ENCODE peak calls at places on chromosomes 5 and 9, in nine cellular contexts. N is NCI-H748 treated with DMSO at 0.1 percent for 48 hours; M is NCI-H2171 treated with DMSO at 0.1 percent for 48 hours; K is left cardiac atrium; S is activated CD8-positive, alpha-beta memory T cell treated with anti-CD3 and anti-CD28 coated beads, Interleukin-2, amount 50 U/mL, for 4 hours; D is activated naive CD4-positive, alpha-beta T cell treated with anti-CD3 and anti-CD28 coated beads, Interleukin-2, amount 50 U/mL, for 16 hours; P is memory B cell; R is brain microvascular endothelial cell; A is activated CD4-positive, alpha-beta T cell treated with anti-CD3 and anti-CD28 coated beads, Interleukin-2, amount 50 U/mL, for 1 hour. T is an unnamed sample.

GRCh38 chr9:95004452-95005275 is 278.2 kb downstream of the AOPEP start:
- DNase-seq in K (peak), A (peak), M (peak), S (peak), R (no peak), P (peak), N (peak), D (peak), T (peak)

GRCh38 chr5:86500947-86501346 is 116.8 kb upstream of the COX7C start:
- DNase-seq in K (no peak), A (no peak), P (no peak), R (no peak), D (no peak), S (no peak), M (no peak), N (peak), T (no peak)

GRCh38 chr5:14008819-14009311 is 64.4 kb upstream of the DNAH5 start:
- DNase-seq in K (no peak), D (no peak), R (no peak), A (no peak), P (no peak), M (no peak), S (no peak), N (peak), T (no peak)

GRCh38 chr5:81533629-81534480 is 139.9 kb upstream of the ACOT12 start:
- DNase-seq in P (no peak), D (no peak), K (no peak), M (no peak), N (no peak), A (no peak), S (no peak), R (no peak), T (no peak)

GRCh38 chr9:98442541-98442940 is 187.1 kb upstream of the TBC1D2 start:
- DNase-seq in P (no peak), N (no peak), M (peak), R (no peak), K (no peak), A (no peak), D (no peak), S (no peak), T (no peak)

GRCh38 chr5:38765461-38765861 is 80.4 kb upstream of the OSMR start:
- DNase-seq in D (no peak), A (no peak), S (no peak), N (no peak), R (peak), P (no peak), M (no peak), K (no peak), T (no peak)

GRCh38 chr9:131254107-131254491 is 22.2 kb downstream of the FAM78A start:
- DNase-seq in A (no peak), N (no peak), K (peak), P (no peak), R (no peak), S (no peak), D (no peak), M (no peak), T (no peak)

GRCh38 chr9:129023036-129023907 is 4.9 kb downstream of the SH3GLB2 start:
- DNase-seq in S (no peak), A (no peak), R (peak), M (peak), K (peak), D (no peak), P (no peak), N (no peak), T (no peak)

GRCh38 chr9:87670572-87671264 is 55.2 kb upstream of the CTSL start:
- DNase-seq in K (no peak), M (peak), N (no peak), P (no peak), S (no peak), R (no peak), A (no peak), D (no peak), T (no peak)

GRCh38 chr5:115657883-115658233 is 32.0 kb upstream of the TMED7 start:
- DNase-seq in R (peak), N (no peak), K (no peak), S (no peak), M (no peak), D (no peak), A (no peak), P (no peak), T (no peak)

GRCh38 chr9:97958812-97959511 is 21.0 kb upstream of the HEMGN start:
- DNase-seq in D (no peak), M (no peak), N (no peak), S (no peak), R (peak), P (no peak), A (no peak), K (no peak), T (no peak)

GRCh38 chr9:127629468-127630081 is 17.5 kb downstream of the STXBP1 start:
- DNase-seq in M (no peak), N (no peak), D (no peak), R (no peak), S (no peak), P (no peak), A (no peak), K (no peak), T (peak)

GRCh38 chr5:154740483-154740882 is 14.7 kb upstream of the LARP1 start:
- DNase-seq in A (no peak), N (no peak), D (no peak), S (no peak), P (no peak), R (no peak), K (peak), M (no peak), T (no peak)

GRCh38 chr9:113386571-113387393 is 10.0 kb upstream of the HDHD3 start:
- DNase-seq in S (no peak), A (no peak), D (no peak), M (no peak), N (no peak), R (no peak), P (no peak), K (no peak), T (no peak)